ENCODE peak calls at places on chromosomes 2 and 18, in eight cellular contexts. One of them, this sample, is unnamed.

GRCh38 chr18:58687871-58688308 is 16.6 kb downstream of the MALT1 start:
- DNase-seq in H1: no peak
- DNase-seq in choroid plexus epithelial cell: no peak
- DNase-seq in cardiac fibroblast: no peak
- DNase-seq in right cardiac atrium: no peak
- DNase-seq in AG09309: no peak
- DNase-seq in right lobe of liver: no peak
- DNase-seq in transverse colon: no peak
- DNase-seq in this sample: no peak

GRCh38 chr2:211835695-211836094 is 702.9 kb downstream of the ERBB4 start:
- DNase-seq in AG09309: no peak
- DNase-seq in H1: no peak
- DNase-seq in transverse colon: no peak
- DNase-seq in right lobe of liver: no peak
- DNase-seq in cardiac fibroblast: no peak
- DNase-seq in right cardiac atrium: no peak
- DNase-seq in choroid plexus epithelial cell: no peak
- DNase-seq in this sample: no peak

GRCh38 chr2:125224188-125224587 is 1199.1 kb downstream of the CNTNAP5 start:
- DNase-seq in right lobe of liver: no peak
- DNase-seq in right cardiac atrium: peak; percentile 20
- DNase-seq in H1: no peak
- DNase-seq in AG09309: no peak
- DNase-seq in cardiac fibroblast: no peak
- DNase-seq in choroid plexus epithelial cell: no peak
- DNase-seq in transverse colon: no peak
- DNase-seq in this sample: no peak

GRCh38 chr2:225581906-225582305 is 182.4 kb downstream of the NYAP2 start:
- DNase-seq in AG09309: no peak
- DNase-seq in choroid plexus epithelial cell: no peak
- DNase-seq in cardiac fibroblast: no peak
- DNase-seq in transverse colon: no peak
- DNase-seq in right lobe of liver: no peak
- DNase-seq in H1: no peak
- DNase-seq in right cardiac atrium: no peak
- DNase-seq in this sample: no peak

GRCh38 chr18:49491534-49491856 is 4.5 kb upstream of the C18orf32 start:
- DNase-seq in transverse colon: no peak
- DNase-seq in H1: no peak
- DNase-seq in right cardiac atrium: no peak
- DNase-seq in choroid plexus epithelial cell: no peak
- DNase-seq in right lobe of liver: no peak
- DNase-seq in cardiac fibroblast: peak; percentile 29
- DNase-seq in AG09309: no peak
- DNase-seq in this sample: no peak

GRCh38 chr2:111116843-111117665 is 3.7 kb upstream of the BCL2L11 start:
- DNase-seq in H1: peak; percentile 74
- DNase-seq in AG09309: peak; percentile 11
- DNase-seq in cardiac fibroblast: peak; percentile 82
- DNase-seq in choroid plexus epithelial cell: peak; percentile 82
- DNase-seq in right cardiac atrium: peak; percentile 85
- DNase-seq in right lobe of liver: peak; percentile 82
- DNase-seq in transverse colon: peak; percentile 85
- DNase-seq in this sample: peak; percentile 91

GRCh38 chr2:233473386-233473791 is 93.2 kb downstream of the USP40 start:
- DNase-seq in choroid plexus epithelial cell: no peak
- DNase-seq in AG09309: no peak
- DNase-seq in transverse colon: no peak
- DNase-seq in cardiac fibroblast: no peak
- DNase-seq in right cardiac atrium: no peak
- DNase-seq in H1: no peak
- DNase-seq in right lobe of liver: no peak
- DNase-seq in this sample: peak; percentile 40

GRCh38 chr18:58056847-58057246 is 12.8 kb downstream of the NEDD4L start:
- DNase-seq in right lobe of liver: no peak
- DNase-seq in choroid plexus epithelial cell: no peak
- DNase-seq in right cardiac atrium: no peak
- DNase-seq in AG09309: no peak
- DNase-seq in transverse colon: no peak
- DNase-seq in cardiac fibroblast: no peak
- DNase-seq in H1: no peak
- DNase-seq in this sample: no peak

GRCh38 chr2:180890781-180891180 is 89.6 kb upstream of the UBE2E3 start:
- DNase-seq in transverse colon: no peak
- DNase-seq in right lobe of liver: no peak
- DNase-seq in AG09309: no peak
- DNase-seq in cardiac fibroblast: peak; percentile 26
- DNase-seq in choroid plexus epithelial cell: peak; percentile 14
- DNase-seq in H1: no peak
- DNase-seq in right cardiac atrium: no peak
- DNase-seq in this sample: no peak

GRCh38 chr2:44330801-44331200 is 30.5 kb downstream of the PREPL start:
- DNase-seq in H1: no peak
- DNase-seq in right cardiac atrium: no peak
- DNase-seq in right lobe of liver: no peak
- DNase-seq in transverse colon: no peak
- DNase-seq in AG09309: no peak
- DNase-seq in choroid plexus epithelial cell: peak; percentile 63
- DNase-seq in cardiac fibroblast: peak; percentile 59
- DNase-seq in this sample: no peak

GRCh38 chr2:208827109-208827508 is 420.5 kb downstream of the PTH2R start:
- DNase-seq in H1: no peak
- DNase-seq in right lobe of liver: no peak
- DNase-seq in choroid plexus epithelial cell: no peak
- DNase-seq in AG09309: no peak
- DNase-seq in transverse colon: no peak
- DNase-seq in right cardiac atrium: no peak
- DNase-seq in cardiac fibroblast: no peak
- DNase-seq in this sample: no peak

GRCh38 chr18:70207181-70207580 is 1.7 kb upstream of the RTTN start:
- DNase-seq in right lobe of liver: no peak
- DNase-seq in transverse colon: no peak
- DNase-seq in choroid plexus epithelial cell: no peak
- DNase-seq in AG09309: no peak
- DNase-seq in H1: no peak
- DNase-seq in right cardiac atrium: no peak
- DNase-seq in cardiac fibroblast: no peak
- DNase-seq in this sample: no peak

GRCh38 chr2:210188190-210188589 is 17.0 kb upstream of the KANSL1L start:
- DNase-seq in right cardiac atrium: no peak
- DNase-seq in AG09309: no peak
- DNase-seq in choroid plexus epithelial cell: no peak
- DNase-seq in right lobe of liver: no peak
- DNase-seq in transverse colon: no peak
- DNase-seq in cardiac fibroblast: no peak
- DNase-seq in H1: no peak
- DNase-seq in this sample: no peak

GRCh38 chr18:74216661-74217110 is 68.4 kb downstream of the TIMM21 start:
- DNase-seq in H1: no peak
- DNase-seq in cardiac fibroblast: no peak
- DNase-seq in AG09309: no peak
- DNase-seq in transverse colon: no peak
- DNase-seq in right cardiac atrium: no peak
- DNase-seq in choroid plexus epithelial cell: no peak
- DNase-seq in right lobe of liver: no peak
- DNase-seq in this sample: no peak

GRCh38 chr18:74217476-74218143 is 69.3 kb downstream of the TIMM21 start:
- DNase-seq in AG09309: no peak
- DNase-seq in cardiac fibroblast: peak; percentile 10
- DNase-seq in H1: no peak
- DNase-seq in right cardiac atrium: no peak
- DNase-seq in right lobe of liver: peak; percentile 57
- DNase-seq in transverse colon: no peak
- DNase-seq in choroid plexus epithelial cell: no peak
- DNase-seq in this sample: no peak

GRCh38 chr18:74215863-74216262 is 67.5 kb downstream of the TIMM21 start:
- DNase-seq in right lobe of liver: no peak
- DNase-seq in right cardiac atrium: no peak
- DNase-seq in H1: no peak
- DNase-seq in choroid plexus epithelial cell: no peak
- DNase-seq in AG09309: no peak
- DNase-seq in cardiac fibroblast: no peak
- DNase-seq in transverse colon: no peak
- DNase-seq in this sample: no peak

GRCh38 chr18:74221081-74221480 is 70.7 kb downstream of the CYB5A start:
- DNase-seq in transverse colon: no peak
- DNase-seq in choroid plexus epithelial cell: no peak
- DNase-seq in right lobe of liver: no peak
- DNase-seq in H1: no peak
- DNase-seq in cardiac fibroblast: no peak
- DNase-seq in right cardiac atrium: no peak
- DNase-seq in AG09309: no peak
- DNase-seq in this sample: no peak

GRCh38 chr18:74219056-74219455 is 70.7 kb downstream of the TIMM21 start:
- DNase-seq in H1: no peak
- DNase-seq in AG09309: no peak
- DNase-seq in choroid plexus epithelial cell: peak; percentile 45
- DNase-seq in cardiac fibroblast: peak; percentile 41
- DNase-seq in right lobe of liver: no peak
- DNase-seq in transverse colon: no peak
- DNase-seq in right cardiac atrium: no peak
- DNase-seq in this sample: no peak
- H3K4me3 ChIP-seq in H1: no peak overlapping the region
- H3K4me3 ChIP-seq in AG09309: no peak overlapping the region
- H3K4me3 ChIP-seq in choroid plexus epithelial cell: no peak overlapping the region
- H3K4me3 ChIP-seq in cardiac fibroblast: no peak overlapping the region
- H3K4me3 ChIP-seq in right lobe of liver: no peak overlapping the region
- H3K4me3 ChIP-seq in transverse colon: no peak overlapping the region
- H3K4me3 ChIP-seq in right cardiac atrium: no peak overlapping the region
- H3K4me3 ChIP-seq in this sample: no peak overlapping the region

DNA sequence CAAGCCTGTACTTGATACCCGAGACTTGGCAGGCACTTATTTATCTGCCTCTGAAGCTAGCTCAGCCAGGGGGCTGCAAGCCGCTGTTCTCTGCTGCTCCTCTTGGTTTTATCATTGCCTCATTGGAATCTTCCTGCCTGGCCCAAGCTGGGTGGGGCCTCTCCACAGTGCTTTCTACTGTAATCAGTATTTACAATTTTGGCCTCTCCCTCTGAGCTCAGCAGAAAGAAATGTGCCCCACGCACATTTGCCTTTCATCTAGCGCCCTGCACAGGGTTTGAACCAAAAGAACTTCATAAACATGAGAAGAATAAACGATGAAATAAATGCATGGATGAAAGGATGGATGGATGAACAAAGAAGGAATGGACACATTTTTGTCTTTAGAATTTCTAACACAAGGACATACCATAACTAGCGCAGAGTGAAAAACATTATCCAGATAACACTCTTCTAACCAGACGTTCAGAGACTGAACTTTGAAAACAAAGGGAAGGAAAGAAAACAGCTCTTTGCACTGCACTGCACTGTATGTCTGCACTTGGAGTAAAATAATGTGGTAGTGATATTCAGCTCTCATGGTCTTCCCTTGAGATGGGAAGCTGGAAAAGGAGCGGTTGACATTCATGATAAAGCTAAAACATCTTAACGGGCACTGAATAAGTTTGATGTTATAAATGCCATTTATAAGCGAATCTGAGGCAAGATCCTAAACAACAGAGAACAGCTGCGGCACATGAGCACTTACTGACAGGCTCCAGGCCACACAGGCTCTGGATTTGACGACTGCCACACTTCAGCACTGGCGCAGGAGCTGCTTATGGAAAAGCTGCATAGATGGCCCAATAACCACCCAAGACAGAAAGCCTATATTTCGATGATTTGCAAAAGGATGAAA is 86.8 kb upstream of the SP3 start:
- DNase-seq in right cardiac atrium: peak; percentile 78
- DNase-seq in transverse colon: peak; percentile 63
- DNase-seq in choroid plexus epithelial cell: peak; percentile 85
- DNase-seq in cardiac fibroblast: peak; percentile 79
- DNase-seq in right lobe of liver: no peak
- DNase-seq in H1: no peak
- DNase-seq in AG09309: no peak
- DNase-seq in this sample: peak; percentile 57
- H3K4me3 ChIP-seq in right cardiac atrium: no peak overlapping the region
- H3K4me3 ChIP-seq in transverse colon: no peak overlapping the region
- H3K4me3 ChIP-seq in choroid plexus epithelial cell: no peak overlapping the region
- H3K4me3 ChIP-seq in cardiac fibroblast: no peak overlapping the region
- H3K4me3 ChIP-seq in right lobe of liver: no peak overlapping the region
- H3K4me3 ChIP-seq in H1: no peak overlapping the region
- H3K4me3 ChIP-seq in AG09309: no peak overlapping the region
- H3K4me3 ChIP-seq in this sample: no peak overlapping the region

DNA sequence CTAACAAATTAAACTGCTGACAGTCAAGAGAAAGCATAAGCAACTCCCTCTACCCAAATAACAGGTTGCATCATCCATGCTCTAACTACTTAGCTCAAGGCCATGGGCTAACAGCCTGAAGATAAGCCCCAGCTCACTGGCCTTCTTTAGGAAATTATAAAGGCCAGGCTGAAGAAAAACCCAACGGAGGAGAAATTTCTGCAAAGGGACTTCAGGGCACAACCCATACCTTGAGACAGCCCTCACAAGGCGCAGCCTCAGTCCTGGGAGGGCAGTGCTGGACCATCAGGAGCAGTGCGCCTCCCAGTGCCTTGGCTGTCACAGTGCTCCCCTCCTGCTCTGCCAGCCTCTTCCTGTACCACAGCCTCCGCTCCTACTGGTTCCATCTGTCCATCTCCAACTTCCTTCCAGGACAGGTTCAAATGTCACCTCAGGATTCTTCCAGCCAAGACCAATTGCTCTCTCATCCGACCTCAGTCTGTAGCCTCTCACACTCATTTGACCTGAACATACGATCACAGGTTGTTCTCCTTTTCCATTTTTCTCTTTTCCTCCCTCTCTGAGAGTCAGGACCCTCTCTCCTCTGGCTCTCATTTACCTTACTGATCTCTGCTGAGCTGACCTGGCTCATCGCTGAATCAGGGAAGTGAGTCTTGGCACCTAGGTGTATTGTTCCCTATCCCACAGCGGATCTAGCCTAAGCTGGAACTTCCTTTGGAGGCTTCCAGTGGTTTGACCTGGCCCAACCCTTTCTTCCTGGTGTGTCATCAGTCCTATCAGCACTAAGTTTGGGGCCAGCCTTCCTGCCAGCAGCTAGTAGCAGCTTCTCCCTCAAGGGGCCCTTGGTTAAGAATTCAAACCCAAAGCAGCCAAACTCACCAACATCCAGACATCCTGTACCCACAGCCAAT is 1.9 kb downstream of the MCFD2 start:
- DNase-seq in H1: no peak
- DNase-seq in transverse colon: peak; percentile 32
- DNase-seq in right cardiac atrium: peak; percentile 55
- DNase-seq in right lobe of liver: peak; percentile 57
- DNase-seq in cardiac fibroblast: peak; percentile 67
- DNase-seq in choroid plexus epithelial cell: peak; percentile 66
- DNase-seq in AG09309: no peak
- DNase-seq in this sample: peak; percentile 60
- H3K4me3 ChIP-seq in H1: no peak overlapping the region
- H3K4me3 ChIP-seq in transverse colon: no peak overlapping the region
- H3K4me3 ChIP-seq in right cardiac atrium: peak overlapping the region; percentile 95
- H3K4me3 ChIP-seq in right lobe of liver: no peak overlapping the region
- H3K4me3 ChIP-seq in cardiac fibroblast: peak overlapping the region; percentile 97
- H3K4me3 ChIP-seq in choroid plexus epithelial cell: peak overlapping the region; percentile 95
- H3K4me3 ChIP-seq in AG09309: peak overlapping the region; percentile 96
- H3K4me3 ChIP-seq in this sample: no peak overlapping the region

DNA sequence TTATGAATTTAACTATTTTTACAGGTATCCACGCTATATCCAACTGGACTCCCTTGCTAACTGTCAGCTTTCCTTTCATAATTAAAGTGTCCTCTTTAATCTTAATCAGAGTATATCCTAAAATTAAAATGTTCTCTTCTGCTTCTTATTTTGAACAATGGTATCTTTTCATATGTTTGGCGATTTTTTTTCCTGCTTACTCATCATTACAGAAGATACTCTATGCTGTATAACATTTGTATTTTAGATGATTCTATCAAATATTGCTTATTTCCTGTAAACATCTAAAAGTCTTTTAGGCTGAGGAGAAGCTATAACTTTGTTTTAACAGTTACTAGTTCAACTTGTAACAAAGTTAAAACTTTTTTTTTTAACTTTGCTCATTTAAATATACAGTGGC is 17.4 kb downstream of the SCN2A start:
- DNase-seq in cardiac fibroblast: no peak
- DNase-seq in choroid plexus epithelial cell: no peak
- DNase-seq in right lobe of liver: no peak
- DNase-seq in AG09309: no peak
- DNase-seq in right cardiac atrium: no peak
- DNase-seq in H1: no peak
- DNase-seq in transverse colon: no peak
- DNase-seq in this sample: no peak
- H3K4me3 ChIP-seq in cardiac fibroblast: no peak overlapping the region
- H3K4me3 ChIP-seq in choroid plexus epithelial cell: no peak overlapping the region
- H3K4me3 ChIP-seq in right lobe of liver: no peak overlapping the region
- H3K4me3 ChIP-seq in AG09309: no peak overlapping the region
- H3K4me3 ChIP-seq in right cardiac atrium: no peak overlapping the region
- H3K4me3 ChIP-seq in H1: no peak overlapping the region
- H3K4me3 ChIP-seq in transverse colon: no peak overlapping the region
- H3K4me3 ChIP-seq in this sample: no peak overlapping the region

This sample was measured in H7.